ENCODE peak calls at places on chromosomes 4 and X, in nine cellular contexts. One of them, this sample, is unnamed.

GRCh38 chr4:183610033-183610432 is 49.0 kb downstream of the RWDD4 start:
- DNase-seq in mesenchymal stem cell: no peak
- DNase-seq in Panc1: no peak
- DNase-seq in GM23338: no peak
- DNase-seq in HL-60: no peak
- DNase-seq in esophagus squamous epithelium: no peak
- DNase-seq in right atrium auricular region: no peak
- DNase-seq in HCT116: no peak
- DNase-seq in H1: no peak
- DNase-seq in this sample: no peak

GRCh38 chr4:43843501-43843900 is 605.1 kb downstream of the KCTD8 start:
- DNase-seq in mesenchymal stem cell: no peak
- DNase-seq in Panc1: no peak
- DNase-seq in GM23338: peak
- DNase-seq in HL-60: no peak
- DNase-seq in esophagus squamous epithelium: no peak
- DNase-seq in right atrium auricular region: no peak
- DNase-seq in HCT116: no peak
- DNase-seq in H1: no peak
- DNase-seq in this sample: no peak

GRCh38 chrX:154732421-154733071 is 18.3 kb downstream of the GAB3 start:
- DNase-seq in mesenchymal stem cell: peak
- DNase-seq in Panc1: peak
- DNase-seq in GM23338: no peak
- DNase-seq in HL-60: no peak
- DNase-seq in esophagus squamous epithelium: no peak
- DNase-seq in right atrium auricular region: no peak
- DNase-seq in HCT116: no peak
- DNase-seq in H1: no peak
- DNase-seq in this sample: no peak

GRCh38 chr4:133929540-133929939 is 272.0 kb downstream of the PABPC4L start:
- DNase-seq in mesenchymal stem cell: peak
- DNase-seq in Panc1: no peak
- DNase-seq in GM23338: no peak
- DNase-seq in HL-60: no peak
- DNase-seq in esophagus squamous epithelium: no peak
- DNase-seq in right atrium auricular region: no peak
- DNase-seq in HCT116: no peak
- DNase-seq in H1: no peak
- DNase-seq in this sample: no peak

GRCh38 chrX:114798902-114799301 is 215.0 kb downstream of the HTR2C start:
- DNase-seq in mesenchymal stem cell: peak
- DNase-seq in Panc1: no peak
- DNase-seq in GM23338: no peak
- DNase-seq in HL-60: no peak
- DNase-seq in esophagus squamous epithelium: no peak
- DNase-seq in right atrium auricular region: no peak
- DNase-seq in HCT116: peak
- DNase-seq in H1: no peak
- DNase-seq in this sample: no peak

GRCh38 chrX:11967986-11968385 is 170.3 kb upstream of the FRMPD4 start:
- DNase-seq in mesenchymal stem cell: no peak
- DNase-seq in Panc1: no peak
- DNase-seq in GM23338: no peak
- DNase-seq in HL-60: no peak
- DNase-seq in esophagus squamous epithelium: no peak
- DNase-seq in right atrium auricular region: no peak
- DNase-seq in HCT116: no peak
- DNase-seq in H1: no peak
- DNase-seq in this sample: no peak

GRCh38 chrX:87805829-87806490 is 288.4 kb downstream of the KLHL4 start:
- DNase-seq in mesenchymal stem cell: peak
- DNase-seq in Panc1: no peak
- DNase-seq in GM23338: peak
- DNase-seq in HL-60: no peak
- DNase-seq in esophagus squamous epithelium: no peak
- DNase-seq in right atrium auricular region: no peak
- DNase-seq in HCT116: no peak
- DNase-seq in H1: no peak
- DNase-seq in this sample: no peak

GRCh38 chr4:73855406-73855805 is 2.3 kb downstream of the PF4V1 start:
- DNase-seq in mesenchymal stem cell: no peak
- DNase-seq in Panc1: no peak
- DNase-seq in GM23338: no peak
- DNase-seq in HL-60: no peak
- DNase-seq in esophagus squamous epithelium: no peak
- DNase-seq in right atrium auricular region: no peak
- DNase-seq in HCT116: no peak
- DNase-seq in H1: no peak
- DNase-seq in this sample: no peak

GRCh38 chr4:10728016-10728415 is 43.4 kb upstream of the CLNK start:
- DNase-seq in mesenchymal stem cell: no peak
- DNase-seq in Panc1: no peak
- DNase-seq in GM23338: no peak
- DNase-seq in HL-60: no peak
- DNase-seq in esophagus squamous epithelium: no peak
- DNase-seq in right atrium auricular region: no peak
- DNase-seq in HCT116: no peak
- DNase-seq in H1: no peak
- DNase-seq in this sample: no peak

GRCh38 chr4:124431663-124432192 is 280.8 kb downstream of the ANKRD50 start:
- DNase-seq in mesenchymal stem cell: no peak
- DNase-seq in Panc1: no peak
- DNase-seq in GM23338: no peak
- DNase-seq in HL-60: no peak
- DNase-seq in esophagus squamous epithelium: no peak
- DNase-seq in right atrium auricular region: no peak
- DNase-seq in HCT116: no peak
- DNase-seq in H1: no peak
- DNase-seq in this sample: no peak

GRCh38 chr4:185115827-185116232 is 27.2 kb upstream of the SLC25A4 start:
- DNase-seq in mesenchymal stem cell: peak
- DNase-seq in Panc1: no peak
- DNase-seq in GM23338: peak
- DNase-seq in HL-60: no peak
- DNase-seq in esophagus squamous epithelium: no peak
- DNase-seq in right atrium auricular region: peak
- DNase-seq in HCT116: no peak
- DNase-seq in H1: no peak
- DNase-seq in this sample: no peak

GRCh38 chr4:149161247-149161646 is 654.4 kb downstream of the IQCM start:
- DNase-seq in mesenchymal stem cell: no peak
- DNase-seq in Panc1: no peak
- DNase-seq in GM23338: no peak
- DNase-seq in HL-60: no peak
- DNase-seq in esophagus squamous epithelium: no peak
- DNase-seq in right atrium auricular region: no peak
- DNase-seq in HCT116: no peak
- DNase-seq in H1: no peak
- DNase-seq in this sample: no peak

GRCh38 chr4:172758586-172759340 is 409.8 kb upstream of the GALNT7 start:
- DNase-seq in mesenchymal stem cell: peak
- DNase-seq in Panc1: peak
- DNase-seq in GM23338: no peak
- DNase-seq in HL-60: no peak
- DNase-seq in esophagus squamous epithelium: no peak
- DNase-seq in right atrium auricular region: no peak
- DNase-seq in HCT116: no peak
- DNase-seq in H1: no peak
- DNase-seq in this sample: no peak

GRCh38 chrX:70292788-70293187 is 2.9 kb downstream of the KIF4A start:
- DNase-seq in mesenchymal stem cell: no peak
- DNase-seq in Panc1: no peak
- DNase-seq in GM23338: no peak
- DNase-seq in HL-60: no peak
- DNase-seq in esophagus squamous epithelium: no peak
- DNase-seq in right atrium auricular region: no peak
- DNase-seq in HCT116: no peak
- DNase-seq in H1: no peak
- DNase-seq in this sample: no peak

GRCh38 chr4:26412381-26413372 is 77.6 kb downstream of the CCKAR start:
- DNase-seq in mesenchymal stem cell: no peak
- DNase-seq in Panc1: no peak
- DNase-seq in GM23338: no peak
- DNase-seq in HL-60: no peak
- DNase-seq in esophagus squamous epithelium: no peak
- DNase-seq in right atrium auricular region: no peak
- DNase-seq in HCT116: no peak
- DNase-seq in H1: no peak
- DNase-seq in this sample: peak

GRCh38 chr4:8871417-8872401 is at the start of gene HMX1:
- DNase-seq in mesenchymal stem cell: no peak
- DNase-seq in Panc1: no peak
- DNase-seq in GM23338: peak
- DNase-seq in HL-60: no peak
- DNase-seq in esophagus squamous epithelium: no peak
- DNase-seq in right atrium auricular region: no peak
- DNase-seq in HCT116: no peak
- DNase-seq in H1: no peak
- DNase-seq in this sample: peak

GRCh38 chr4:172996571-172997216 is 171.9 kb upstream of the GALNT7 start:
- DNase-seq in mesenchymal stem cell: peak
- DNase-seq in Panc1: no peak
- DNase-seq in GM23338: no peak
- DNase-seq in HL-60: no peak
- DNase-seq in esophagus squamous epithelium: no peak
- DNase-seq in right atrium auricular region: no peak
- DNase-seq in HCT116: no peak
- DNase-seq in H1: no peak
- DNase-seq in this sample: no peak

GRCh38 chr4:94131212-94131611 is 76.5 kb upstream of the SMARCAD1 start:
- DNase-seq in mesenchymal stem cell: no peak
- DNase-seq in Panc1: no peak
- DNase-seq in GM23338: no peak
- DNase-seq in HL-60: no peak
- DNase-seq in esophagus squamous epithelium: no peak
- DNase-seq in right atrium auricular region: no peak
- DNase-seq in HCT116: no peak
- DNase-seq in H1: no peak
- DNase-seq in this sample: no peak

GRCh38 chr4:128844931-128845330 is 35.4 kb downstream of the JADE1 start:
- DNase-seq in mesenchymal stem cell: no peak
- DNase-seq in Panc1: no peak
- DNase-seq in GM23338: no peak
- DNase-seq in HL-60: no peak
- DNase-seq in esophagus squamous epithelium: no peak
- DNase-seq in right atrium auricular region: no peak
- DNase-seq in HCT116: no peak
- DNase-seq in H1: no peak
- DNase-seq in this sample: peak
- H3K27ac ChIP-seq in mesenchymal stem cell: no peak
- H3K27ac ChIP-seq in Panc1: no peak
- H3K27ac ChIP-seq in GM23338: peak
- H3K27ac ChIP-seq in HL-60: no peak
- H3K27ac ChIP-seq in esophagus squamous epithelium: peak
- H3K27ac ChIP-seq in right atrium auricular region: peak
- H3K27ac ChIP-seq in HCT116: no peak
- H3K27ac ChIP-seq in H1: no peak
- H3K27ac ChIP-seq in this sample: no peak

DNA sequence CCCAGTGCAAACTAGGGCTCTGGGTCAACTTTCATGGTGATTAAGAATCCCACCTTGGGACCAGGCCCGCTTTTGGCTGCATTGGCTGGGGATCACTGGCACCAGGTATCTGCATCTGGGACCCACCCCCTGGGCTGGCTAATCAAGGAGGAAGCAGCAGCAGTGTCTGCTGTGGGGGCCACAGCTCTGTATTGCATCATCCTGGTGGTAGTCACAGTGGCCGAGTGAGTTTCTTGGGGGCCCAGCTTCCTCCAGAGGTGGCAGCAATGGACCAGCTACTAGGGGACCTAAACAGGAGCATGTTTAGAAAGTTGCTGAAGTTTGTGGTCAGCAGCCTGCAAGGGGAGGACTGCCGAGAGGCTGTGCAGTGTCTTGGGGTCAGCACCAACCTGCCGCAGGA is 15.7 kb downstream of the LNX1 start:
- DNase-seq in mesenchymal stem cell: no peak
- DNase-seq in Panc1: no peak
- DNase-seq in GM23338: no peak
- DNase-seq in HL-60: no peak
- DNase-seq in esophagus squamous epithelium: no peak
- DNase-seq in right atrium auricular region: no peak
- DNase-seq in HCT116: no peak
- DNase-seq in H1: no peak
- DNase-seq in this sample: no peak
- H3K27ac ChIP-seq in mesenchymal stem cell: no peak
- H3K27ac ChIP-seq in Panc1: no peak
- H3K27ac ChIP-seq in GM23338: no peak
- H3K27ac ChIP-seq in HL-60: no peak
- H3K27ac ChIP-seq in esophagus squamous epithelium: no peak
- H3K27ac ChIP-seq in right atrium auricular region: no peak
- H3K27ac ChIP-seq in HCT116: no peak
- H3K27ac ChIP-seq in H1: no peak
- H3K27ac ChIP-seq in this sample: no peak

DNA sequence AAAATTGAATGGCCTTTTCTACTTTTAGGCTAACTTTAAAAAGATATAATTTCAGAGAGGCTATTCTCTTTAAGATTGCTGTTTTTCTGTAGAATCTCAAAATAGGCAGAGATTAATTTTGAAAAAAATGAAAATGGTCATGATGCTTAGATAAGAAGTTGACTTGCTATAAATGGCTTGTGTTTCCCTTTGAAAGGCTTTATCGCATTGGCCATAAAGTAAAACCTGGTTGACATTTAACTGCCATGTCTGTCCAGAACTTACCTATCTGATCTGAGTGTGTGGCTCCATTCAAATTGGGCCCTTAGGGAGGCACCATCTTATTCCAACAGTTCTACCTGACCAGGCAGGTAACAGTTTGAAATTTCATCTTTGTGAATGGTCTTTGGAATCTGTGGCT is 56.1 kb downstream of the AFF2 start:
- DNase-seq in mesenchymal stem cell: no peak
- DNase-seq in Panc1: no peak
- DNase-seq in GM23338: no peak
- DNase-seq in HL-60: no peak
- DNase-seq in esophagus squamous epithelium: no peak
- DNase-seq in right atrium auricular region: no peak
- DNase-seq in HCT116: no peak
- DNase-seq in H1: no peak
- DNase-seq in this sample: no peak
- H3K27ac ChIP-seq in mesenchymal stem cell: no peak
- H3K27ac ChIP-seq in Panc1: no peak
- H3K27ac ChIP-seq in GM23338: no peak
- H3K27ac ChIP-seq in HL-60: no peak
- H3K27ac ChIP-seq in esophagus squamous epithelium: no peak
- H3K27ac ChIP-seq in right atrium auricular region: no peak
- H3K27ac ChIP-seq in HCT116: no peak
- H3K27ac ChIP-seq in H1: no peak
- H3K27ac ChIP-seq in this sample: no peak

DNA sequence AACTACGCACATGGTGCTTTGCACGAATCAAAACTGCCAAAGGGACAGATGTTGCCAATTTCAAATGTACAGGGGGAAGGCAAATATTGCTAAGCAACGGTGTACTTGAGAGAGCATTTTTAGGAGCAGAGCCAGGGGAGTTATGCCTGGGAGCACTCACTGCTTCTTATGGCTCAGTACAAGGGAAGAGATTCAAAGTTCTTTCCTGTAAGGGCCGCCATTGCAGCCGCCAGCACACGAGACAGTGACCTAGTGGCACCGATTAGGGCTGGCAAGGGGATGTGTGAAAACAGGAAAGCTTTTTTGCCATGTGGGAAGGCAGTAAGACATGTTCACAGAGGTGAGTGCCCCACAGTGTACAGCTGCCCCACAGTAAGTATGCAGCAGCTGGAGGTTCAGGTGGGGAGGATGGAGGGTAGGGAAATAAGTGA is 133.8 kb downstream of the AFF1 start:
- DNase-seq in mesenchymal stem cell: no peak
- DNase-seq in Panc1: no peak
- DNase-seq in GM23338: no peak
- DNase-seq in HL-60: no peak
- DNase-seq in esophagus squamous epithelium: no peak
- DNase-seq in right atrium auricular region: no peak
- DNase-seq in HCT116: no peak
- DNase-seq in H1: no peak
- DNase-seq in this sample: no peak
- H3K27ac ChIP-seq in mesenchymal stem cell: no peak
- H3K27ac ChIP-seq in Panc1: no peak
- H3K27ac ChIP-seq in GM23338: no peak
- H3K27ac ChIP-seq in HL-60: no peak
- H3K27ac ChIP-seq in esophagus squamous epithelium: peak
- H3K27ac ChIP-seq in right atrium auricular region: peak
- H3K27ac ChIP-seq in HCT116: no peak
- H3K27ac ChIP-seq in H1: no peak
- H3K27ac ChIP-seq in this sample: peak